ENCODE peak calls at places on chromosomes 4 and X, in five cellular contexts. C, B, E, S and V are unnamed samples.
A peak's percentile ranks its signal among the peaks of the same experiment; 100 is the strongest.

GRCh38 chr4:681736-682451 is 7.1 kb downstream of the SLC49A3 start:
- DNase-seq in B (no peak), E (no peak), C (no peak), S (no peak), V (no peak)

GRCh38 chrX:10077425-10078188 is 79.2 kb upstream of the CLCN4 start:
- DNase-seq in E (no peak), B (peak; percentile 83), C (no peak), S (no peak), V (no peak)

GRCh38 chr4:124529131-124529530 is 183.4 kb downstream of the ANKRD50 start:
- DNase-seq in B (no peak), S (no peak), E (no peak), C (no peak), V (no peak)

GRCh38 chrX:3346436-3347329 is at the start of gene MXRA5:
- DNase-seq in C (peak; percentile 18), E (peak; percentile 32), S (no peak), B (peak; percentile 11), V (peak; percentile 1)

GRCh38 chr4:182555997-182556418 is 312.8 kb downstream of the TENM3 start:
- DNase-seq in C (no peak), B (peak; percentile 91), S (no peak), E (no peak), V (peak; percentile 84)

GRCh38 chr4:13642576-13642975 is 15.1 kb upstream of the BOD1L1 start:
- DNase-seq in E (peak; percentile 23), S (peak; percentile 43), C (no peak), B (peak; percentile 52), V (peak; percentile 52)

GRCh38 chrX:11416600-11416999 is 123.4 kb downstream of the AMELX start:
- DNase-seq in C (no peak), S (no peak), B (no peak), E (no peak), V (no peak)

GRCh38 chrX:151896734-151897474 is 15.8 kb upstream of the MAGEA4 start:
- DNase-seq in B (peak; percentile 20), S (no peak), E (no peak), C (no peak), V (peak; percentile 55)

GRCh38 chr4:75046226-75046625 is 113.3 kb downstream of the PARM1 start:
- DNase-seq in S (no peak), C (no peak), B (no peak), E (no peak), V (no peak)

GRCh38 chrX:19334945-19335626 is 8.6 kb upstream of the PDHA1 start:
- DNase-seq in B (peak; percentile 19), S (no peak), C (no peak), E (no peak), V (peak; percentile 39)

GRCh38 chr4:122854860-122855259 is 28.2 kb downstream of the FGF2 start:
- DNase-seq in B (no peak), S (peak; percentile 72), C (no peak), E (no peak), V (no peak)

GRCh38 chr4:169270810-169271691 is at the start of gene SH3RF1:
- DNase-seq in E (peak; percentile 90), B (peak; percentile 82), S (peak; percentile 79), C (peak; percentile 91), V (peak; percentile 87)

GRCh38 chrX:118971552-118971951 is 2.9 kb upstream of the LONRF3 start:
- DNase-seq in B (no peak), C (no peak), S (no peak), E (no peak), V (no peak)

GRCh38 chrX:68947882-68948605 is 119.2 kb downstream of the EFNB1 start:
- DNase-seq in B (no peak), S (no peak), E (no peak), C (no peak), V (no peak)

GRCh38 chr4:184306949-184307348 is 89.3 kb upstream of the ENPP6 start:
- DNase-seq in C (no peak), S (no peak), B (peak; percentile 68), E (no peak), V (no peak)

GRCh38 chr4:137125011-137125410 is 407.3 kb downstream of the PCDH18 start:
- DNase-seq in C (no peak), S (no peak), B (peak; percentile 55), E (no peak), V (peak; percentile 38)

GRCh38 chrX:132676561-132677186 is 187.8 kb upstream of the MBNL3 start:
- DNase-seq in S (no peak), C (no peak), B (no peak), E (no peak), V (no peak)

GRCh38 chr4:101806914-101807313 is 16.4 kb downstream of the BANK1 start:
- DNase-seq in B (no peak), E (no peak), S (no peak), C (no peak), V (peak; percentile 56)

GRCh38 chr4:86891785-86892638 is at the start of gene C4orf36:
- DNase-seq in E (peak; percentile 60), S (peak; percentile 74), B (peak; percentile 18), C (peak; percentile 45), V (peak; percentile 41)

GRCh38 chr4:61162116-61162515 is 38.0 kb upstream of the ADGRL3 start:
- DNase-seq in C (no peak), E (no peak), S (no peak), B (no peak), V (peak; percentile 25)

GRCh38 chr4:106430797-106431196 is 62.2 kb upstream of the GIMD1 start:
- DNase-seq in S (no peak), C (no peak), E (no peak), B (no peak), V (no peak)

GRCh38 chr4:99651370-99651769 is 6.3 kb downstream of the C4orf54 start:
- DNase-seq in E (no peak), C (no peak), B (no peak), S (no peak), V (no peak)

GRCh38 chr4:108055787-108056186 is 66.1 kb downstream of the HADH start:
- DNase-seq in S (no peak), C (no peak), B (no peak), E (no peak), V (no peak)

GRCh38 chrX:75151828-75152592 is 4.1 kb downstream of the ABCB7 start:
- DNase-seq in B (no peak), S (no peak), E (no peak), C (no peak), V (peak; percentile 29)

GRCh38 chrX:17738002-17738713 is 865 bp downstream of the SCML1 start:
- DNase-seq in E (peak; percentile 40), B (peak; percentile 24), C (peak; percentile 17), S (peak; percentile 31), V (no peak)

GRCh38 chrX:46630141-46630540 is 56.6 kb downstream of the CHST7 start:
- DNase-seq in B (peak; percentile 64), C (no peak), E (no peak), S (no peak), V (no peak)

GRCh38 chrX:137278825-137279224 is 245.0 kb upstream of the GPR101 start:
- DNase-seq in C (no peak), E (no peak), S (no peak), B (no peak), V (no peak)

GRCh38 chr4:89298788-89299152 is 8.8 kb downstream of the GPRIN3 start:
- DNase-seq in E (no peak), S (no peak), C (no peak), B (no peak), V (peak; percentile 41)

GRCh38 chrX:143632625-143633387 is 3.1 kb downstream of the SLITRK4 start:
- DNase-seq in C (no peak), S (no peak), E (no peak), B (no peak), V (peak; percentile 71)

GRCh38 chrX:30748337-30748960 is 95.2 kb downstream of the GK start:
- DNase-seq in B (no peak), S (no peak), C (no peak), E (no peak), V (no peak)

GRCh38 chr4:174314770-174315169 is 31.1 kb downstream of the CEP44 start:
- DNase-seq in S (no peak), E (no peak), C (no peak), B (peak; percentile 65), V (peak; percentile 5)

GRCh38 chr4:120865985-120866384 is 56.5 kb downstream of the PRDM5 start:
- DNase-seq in C (no peak), E (no peak), B (peak; percentile 31), S (peak; percentile 43), V (no peak)

GRCh38 chr4:13524504-13525243 is 19.6 kb downstream of the NKX3-2 start:
- DNase-seq in S (no peak), C (no peak), B (peak; percentile 57), E (no peak), V (peak; percentile 36)

GRCh38 chrX:16310326-16310725 is 143.0 kb downstream of the MAGEB17 start:
- DNase-seq in C (no peak), B (no peak), E (no peak), S (no peak), V (no peak)

GRCh38 chr4:61500883-61501282 is 300.8 kb downstream of the ADGRL3 start:
- DNase-seq in B (no peak), E (no peak), C (no peak), S (no peak), V (peak; percentile 53)

GRCh38 chr4:149699642-149700041 is 116.0 kb downstream of the IQCM start:
- DNase-seq in S (no peak), E (no peak), B (no peak), C (no peak), V (no peak)
- H3K4me3 ChIP-seq in S (no peak overlapping the region), E (no peak overlapping the region), B (no peak overlapping the region), C (no peak overlapping the region), V (no peak overlapping the region)

GRCh38 chr4:38069271-38069760 is 109.1 kb downstream of the PTTG2 start:
- DNase-seq in E (peak; percentile 63), S (no peak), C (no peak), B (peak; percentile 89), V (peak; percentile 94)
- TF ChIP-seq CTCF in E (no peak), S (no peak), C (no peak), B (peak; percentile 79), V (peak; percentile 92)

GRCh38 chr4:56799291-56799823 is 22.1 kb downstream of the SPINK2 start:
- DNase-seq in S (no peak), C (no peak), E (no peak), B (no peak), V (no peak)
- H3K4me3 ChIP-seq in S (peak overlapping the region; percentile 66), C (peak overlapping the region; percentile 64), E (peak overlapping the region; percentile 41), B (peak overlapping the region; percentile 83), V (peak overlapping the region; percentile 62)

GRCh38 chrX:134173541-134174272 is 63.3 kb upstream of the CCDC160 start:
- DNase-seq in S (no peak), E (no peak), B (no peak), C (no peak), V (no peak)
- TF ChIP-seq CTCF in S (no peak), E (no peak), B (no peak), C (no peak), V (no peak)

GRCh38 chr4:6969826-6970800 is 60.5 kb downstream of the TBC1D14 start:
- DNase-seq in B (no peak), C (no peak), S (no peak), E (no peak), V (no peak)
- H3K4me3 ChIP-seq in B (no peak overlapping the region), C (no peak overlapping the region), S (no peak overlapping the region), E (no peak overlapping the region), V (no peak overlapping the region)

GRCh38 chr4:10732235-10732975 is 47.8 kb upstream of the CLNK start:
- DNase-seq in B (no peak), C (no peak), E (no peak), S (no peak), V (no peak)
- TF ChIP-seq CTCF in B (no peak), C (no peak), E (no peak), S (no peak), V (no peak)